ENCODE peak calls at places on chromosomes 7 and 10, in ten cellular contexts. O, K, M, Q, X, W, Y, S, F and H are unnamed samples.

GRCh38 chr7:79361214-79361613 is 92.3 kb downstream of the MAGI2 start:
- DNase-seq in O (no peak), K (no peak), M (no peak), Q (no peak), X (no peak), W (no peak), Y (no peak), S (no peak), F (no peak), H (no peak)

GRCh38 chr10:110165867-110166266 is 41.5 kb upstream of the MXI1 start:
- DNase-seq in O (no peak), K (no peak), M (no peak), Q (no peak), X (no peak), W (no peak), Y (no peak), S (no peak), F (no peak), H (peak)

GRCh38 chr7:155790666-155791065 is 21.6 kb downstream of the SHH start:
- DNase-seq in O (no peak), K (no peak), M (no peak), Q (no peak), X (no peak), W (no peak), Y (no peak), S (no peak), F (no peak), H (no peak)

GRCh38 chr10:22604314-22605091 is 109.9 kb downstream of the PIP4K2A start:
- DNase-seq in O (no peak), K (no peak), M (no peak), Q (no peak), X (no peak), W (no peak), Y (no peak), S (no peak), F (no peak), H (no peak)

GRCh38 chr7:40720401-40720800 is 585.6 kb downstream of the SUGCT start:
- DNase-seq in O (no peak), K (no peak), M (no peak), Q (no peak), X (no peak), W (no peak), Y (no peak), S (peak), F (no peak), H (no peak)

GRCh38 chr10:63976538-63976937 is 455.3 kb downstream of the REEP3 start:
- DNase-seq in O (no peak), K (peak), M (no peak), Q (no peak), X (peak), W (no peak), Y (peak), S (peak), F (peak), H (no peak)

GRCh38 chr10:24513155-24513554 is 210.5 kb downstream of the ARHGAP21 start:
- DNase-seq in O (no peak), K (no peak), M (no peak), Q (no peak), X (peak), W (no peak), Y (no peak), S (peak), F (peak), H (no peak)

GRCh38 chr7:30143748-30144251 is 9.0 kb downstream of the MTURN start:
- DNase-seq in O (no peak), K (no peak), M (no peak), Q (peak), X (no peak), W (peak), Y (no peak), S (peak), F (no peak), H (no peak)

GRCh38 chr10:97724341-97724941 is 10.9 kb downstream of the MARVELD1 start:
- DNase-seq in O (no peak), K (no peak), M (no peak), Q (no peak), X (no peak), W (no peak), Y (peak), S (peak), F (no peak), H (no peak)

GRCh38 chr7:40470111-40470736 is 335.4 kb downstream of the SUGCT start:
- DNase-seq in O (no peak), K (no peak), M (no peak), Q (no peak), X (no peak), W (no peak), Y (no peak), S (peak), F (no peak), H (no peak)

GRCh38 chr10:12974123-12974844 is 27.2 kb downstream of the CCDC3 start:
- DNase-seq in O (no peak), K (no peak), M (no peak), Q (no peak), X (no peak), W (no peak), Y (no peak), S (peak), F (no peak), H (no peak)

GRCh38 chr7:51017576-51018535 is 235.2 kb upstream of the GRB10 start:
- DNase-seq in O (no peak), K (peak), M (no peak), Q (no peak), X (no peak), W (no peak), Y (no peak), S (no peak), F (no peak), H (no peak)